ENCODE peak calls at places on chromosome 4, in five cellular contexts. Q, H, V, Z and R are unnamed samples.

GRCh38 chr4:60579335-60579734 is 620.8 kb upstream of the ADGRL3 start:
- DNase-seq in Q (no peak), H (no peak), V (no peak), Z (no peak), R (no peak)

GRCh38 chr4:100054071-100054470 is 104.0 kb upstream of the H2AZ1 start:
- DNase-seq in Q (no peak), H (no peak), V (no peak), Z (no peak), R (no peak)

GRCh38 chr4:36227913-36228312 is 16.4 kb downstream of the ARAP2 start:
- DNase-seq in Q (no peak), H (no peak), V (no peak), Z (no peak), R (no peak)

GRCh38 chr4:128590034-128590740 is 219.3 kb upstream of the JADE1 start:
- DNase-seq in Q (no peak), H (no peak), V (no peak), Z (no peak), R (no peak)

GRCh38 chr4:28229092-28229491 is 1368.5 kb downstream of the STIM2 start:
- DNase-seq in Q (no peak), H (no peak), V (no peak), Z (peak), R (no peak)

GRCh38 chr4:38062088-38062893 is 102.1 kb downstream of the PTTG2 start:
- DNase-seq in Q (peak), H (peak), V (peak), Z (peak), R (peak)

GRCh38 chr4:107006218-107006617 is 29.9 kb downstream of the DKK2 start:
- DNase-seq in Q (no peak), H (no peak), V (no peak), Z (no peak), R (no peak)

GRCh38 chr4:95193391-95194224 is 355.2 kb downstream of the UNC5C start:
- DNase-seq in Q (no peak), H (no peak), V (no peak), Z (no peak), R (no peak)

GRCh38 chr4:3833326-3833989 is 67.3 kb downstream of the ADRA2C start:
- DNase-seq in Q (no peak), H (no peak), V (no peak), Z (no peak), R (no peak)

GRCh38 chr4:142696334-142697122 is 149.6 kb downstream of the INPP4B start:
- DNase-seq in Q (no peak), H (peak), V (no peak), Z (no peak), R (no peak)

GRCh38 chr4:108370826-108371225 is 202.1 kb upstream of the LEF1 start:
- DNase-seq in Q (no peak), H (no peak), V (no peak), Z (no peak), R (no peak)

GRCh38 chr4:145218251-145218650 is 37.9 kb upstream of the OTUD4 start:
- DNase-seq in Q (no peak), H (no peak), V (no peak), Z (no peak), R (no peak)

GRCh38 chr4:90220453-90220852 is 93.3 kb downstream of the CCSER1 start:
- DNase-seq in Q (no peak), H (no peak), V (no peak), Z (no peak), R (no peak)

GRCh38 chr4:186808635-186809018 is 85.0 kb upstream of the FAT1 start:
- DNase-seq in Q (no peak), H (no peak), V (no peak), Z (no peak), R (no peak)

GRCh38 chr4:31516520-31516919 is 796.4 kb downstream of the PCDH7 start:
- DNase-seq in Q (no peak), H (no peak), V (no peak), Z (no peak), R (no peak)

GRCh38 chr4:173095022-173095421 is 73.6 kb upstream of the GALNT7 start:
- DNase-seq in Q (no peak), H (no peak), V (no peak), Z (no peak), R (no peak)

GRCh38 chr4:187183351-187183750 is 459.7 kb upstream of the FAT1 start:
- DNase-seq in Q (no peak), H (no peak), V (no peak), Z (no peak), R (no peak)

GRCh38 chr4:3874525-3875110 is 108.4 kb downstream of the ADRA2C start:
- DNase-seq in Q (peak), H (no peak), V (no peak), Z (no peak), R (no peak)

GRCh38 chr4:24583451-24584174 is 741 bp downstream of the DHX15 start:
- DNase-seq in Q (peak), H (peak), V (peak), Z (peak), R (peak)

GRCh38 chr4:18227880-18228279 is 206.3 kb upstream of the LCORL start:
- DNase-seq in Q (no peak), H (no peak), V (no peak), Z (no peak), R (no peak)

GRCh38 chr4:16674133-16674532 is 224.3 kb downstream of the LDB2 start:
- DNase-seq in Q (no peak), H (no peak), V (no peak), Z (no peak), R (no peak)

GRCh38 chr4:31261632-31262031 is 541.5 kb downstream of the PCDH7 start:
- DNase-seq in Q (no peak), H (no peak), V (no peak), Z (no peak), R (no peak)

GRCh38 chr4:23680616-23681518 is 209.0 kb downstream of the PPARGC1A start:
- DNase-seq in Q (no peak), H (no peak), V (no peak), Z (no peak), R (no peak)

GRCh38 chr4:41590591-41590990 is 52.6 kb downstream of the LIMCH1 start:
- DNase-seq in Q (no peak), H (peak), V (no peak), Z (no peak), R (no peak)

GRCh38 chr4:105181259-105181658 is 34.6 kb downstream of the TET2 start:
- DNase-seq in Q (no peak), H (no peak), V (no peak), Z (no peak), R (no peak)

GRCh38 chr4:139609647-139610046 is 53.6 kb upstream of the SETD7 start:
- DNase-seq in Q (no peak), H (peak), V (no peak), Z (peak), R (no peak)

GRCh38 chr4:168129046-168129772 is 36.9 kb downstream of the ANXA10 start:
- DNase-seq in Q (no peak), H (no peak), V (no peak), Z (no peak), R (no peak)

DNA sequence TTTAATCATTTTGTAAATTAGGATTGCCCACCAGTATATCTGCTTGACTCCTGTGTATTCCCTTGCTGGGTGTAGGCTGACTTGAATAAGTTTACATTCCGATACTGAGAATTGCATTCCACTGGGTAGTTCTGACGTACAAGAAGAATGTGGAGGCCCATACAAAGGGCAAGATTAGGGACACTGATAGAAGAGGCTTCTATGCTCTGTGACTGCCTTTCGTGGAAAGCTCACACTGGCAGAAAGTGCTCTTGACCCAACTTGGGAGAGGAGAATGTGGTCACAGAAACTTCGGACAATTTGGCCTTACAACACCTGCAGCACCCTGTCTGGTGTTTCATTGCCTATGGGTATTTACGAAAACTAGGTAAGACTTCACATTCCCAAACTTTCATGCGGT is 126.3 kb downstream of the RAPGEF2 start:
- DNase-seq in Q (no peak), H (peak), V (no peak), Z (peak), R (peak)
- TF ChIP-seq POLR2A in Q (no peak), H (no peak), V (no peak), Z (no peak), R (no peak)

GRCh38 chr4:184806711-184807110 is 19.1 kb downstream of the ACSL1 start:
- DNase-seq in Q (no peak), H (no peak), V (no peak), Z (no peak), R (no peak)

GRCh38 chr4:184804621-184805020 is 21.1 kb downstream of the ACSL1 start:
- DNase-seq in Q (no peak), H (no peak), V (no peak), Z (no peak), R (no peak)

GRCh38 chr4:184807261-184807660 is 18.5 kb downstream of the ACSL1 start:
- DNase-seq in Q (peak), H (no peak), V (no peak), Z (no peak), R (no peak)

GRCh38 chr4:184806246-184806550 is 19.6 kb downstream of the ACSL1 start:
- DNase-seq in Q (no peak), H (no peak), V (no peak), Z (no peak), R (no peak)

GRCh38 chr4:184805462-184806245 is 20.1 kb downstream of the ACSL1 start:
- DNase-seq in Q (peak), H (no peak), V (peak), Z (no peak), R (peak)
- TF ChIP-seq POLR2A in Q (no peak), H (no peak), V (no peak), Z (no peak), R (peak)

GRCh38 chr4:88007304-88008132 is at the start of gene PKD2:
- DNase-seq in Q (peak), H (peak), V (peak), Z (peak), R (peak)
- TF ChIP-seq POLR2A in Q (no peak), H (peak), V (no peak), Z (peak), R (peak)

GRCh38 chr4:82235346-82235745 is 138.4 kb downstream of the HNRNPD start:
- DNase-seq in Q (no peak), H (no peak), V (no peak), Z (no peak), R (no peak)
- TF ChIP-seq POLR2A in Q (no peak), H (no peak), V (no peak), Z (no peak), R (no peak)

GRCh38 chr4:113146876-113147358 is 97.5 kb downstream of the ANK2 start:
- DNase-seq in Q (no peak), H (peak), V (no peak), Z (no peak), R (no peak)
- TF ChIP-seq POLR2A in Q (no peak), H (no peak), V (no peak), Z (no peak), R (no peak)

GRCh38 chr4:133151301-133151680 is 2.2 kb downstream of the PCDH10 start:
- DNase-seq in Q (no peak), H (peak), V (no peak), Z (peak), R (no peak)

GRCh38 chr4:133149932-133150642 is 993 bp downstream of the PCDH10 start:
- DNase-seq in Q (peak), H (peak), V (no peak), Z (no peak), R (no peak)

GRCh38 chr4:133149364-133149695 is 236 bp downstream of the PCDH10 start:
- DNase-seq in Q (no peak), H (no peak), V (no peak), Z (no peak), R (no peak)

GRCh38 chr4:133151681-133152329 is 2.7 kb downstream of the PCDH10 start:
- DNase-seq in Q (peak), H (peak), V (no peak), Z (peak), R (peak)

GRCh38 chr4:133150643-133151300 is 1.7 kb downstream of the PCDH10 start:
- DNase-seq in Q (no peak), H (peak), V (no peak), Z (peak), R (no peak)
- TF ChIP-seq POLR2A in Q (no peak), H (no peak), V (no peak), Z (no peak), R (no peak)